ENCODE peak calls at places on chromosome 17, in eight cellular contexts. One of them, this sample, is unnamed.

GRCh38 chr17:45954914-45955313 is 44.1 kb upstream of the STH start:
- DNase-seq in thyroid gland: no peak
- DNase-seq in transverse colon: no peak
- DNase-seq in stomach: no peak
- DNase-seq in psoas muscle: no peak
- DNase-seq in fibroblast of lung: no peak
- DNase-seq in CD4-positive, CD25-positive, alpha-beta regulatory T cell: no peak
- DNase-seq in CD4-positive, alpha-beta memory T cell: no peak
- DNase-seq in this sample: no peak

GRCh38 chr17:47741109-47741792 is 8.2 kb downstream of the TBX21 start:
- DNase-seq in thyroid gland: no peak
- DNase-seq in transverse colon: no peak
- DNase-seq in stomach: peak
- DNase-seq in psoas muscle: no peak
- DNase-seq in fibroblast of lung: no peak
- DNase-seq in CD4-positive, CD25-positive, alpha-beta regulatory T cell: no peak
- DNase-seq in CD4-positive, alpha-beta memory T cell: no peak
- DNase-seq in this sample: peak

GRCh38 chr17:74357466-74357809 is 4.2 kb downstream of the BTBD17 start:
- DNase-seq in thyroid gland: no peak
- DNase-seq in transverse colon: no peak
- DNase-seq in stomach: no peak
- DNase-seq in psoas muscle: no peak
- DNase-seq in fibroblast of lung: no peak
- DNase-seq in CD4-positive, CD25-positive, alpha-beta regulatory T cell: no peak
- DNase-seq in CD4-positive, alpha-beta memory T cell: no peak
- DNase-seq in this sample: no peak

GRCh38 chr17:79983456-79983855 is 52.2 kb downstream of the TBC1D16 start:
- DNase-seq in thyroid gland: no peak
- DNase-seq in transverse colon: peak
- DNase-seq in stomach: no peak
- DNase-seq in psoas muscle: peak
- DNase-seq in fibroblast of lung: no peak
- DNase-seq in CD4-positive, CD25-positive, alpha-beta regulatory T cell: no peak
- DNase-seq in CD4-positive, alpha-beta memory T cell: no peak
- DNase-seq in this sample: no peak

GRCh38 chr17:9670596-9670995 is 25.3 kb downstream of the USP43 start:
- DNase-seq in thyroid gland: no peak
- DNase-seq in transverse colon: no peak
- DNase-seq in stomach: no peak
- DNase-seq in psoas muscle: no peak
- DNase-seq in fibroblast of lung: no peak
- DNase-seq in CD4-positive, CD25-positive, alpha-beta regulatory T cell: no peak
- DNase-seq in CD4-positive, alpha-beta memory T cell: no peak
- DNase-seq in this sample: no peak

GRCh38 chr17:21119247-21119944 is 7.4 kb upstream of the DHRS7B start:
- DNase-seq in thyroid gland: peak
- DNase-seq in transverse colon: peak
- DNase-seq in stomach: peak
- DNase-seq in psoas muscle: peak
- DNase-seq in fibroblast of lung: peak
- DNase-seq in CD4-positive, CD25-positive, alpha-beta regulatory T cell: peak
- DNase-seq in CD4-positive, alpha-beta memory T cell: peak
- DNase-seq in this sample: peak

GRCh38 chr17:76640550-76641380 is 2.8 kb downstream of the ST6GALNAC1 start:
- DNase-seq in thyroid gland: no peak
- DNase-seq in transverse colon: no peak
- DNase-seq in stomach: no peak
- DNase-seq in psoas muscle: no peak
- DNase-seq in fibroblast of lung: no peak
- DNase-seq in CD4-positive, CD25-positive, alpha-beta regulatory T cell: no peak
- DNase-seq in CD4-positive, alpha-beta memory T cell: no peak
- DNase-seq in this sample: no peak

GRCh38 chr17:17073627-17074521 is 31.6 kb downstream of the MPRIP start:
- DNase-seq in thyroid gland: no peak
- DNase-seq in transverse colon: no peak
- DNase-seq in stomach: no peak
- DNase-seq in psoas muscle: peak
- DNase-seq in fibroblast of lung: no peak
- DNase-seq in CD4-positive, CD25-positive, alpha-beta regulatory T cell: no peak
- DNase-seq in CD4-positive, alpha-beta memory T cell: no peak
- DNase-seq in this sample: no peak

GRCh38 chr17:64024781-64025731 is 4.6 kb upstream of the ICAM2 start:
- DNase-seq in thyroid gland: peak
- DNase-seq in transverse colon: no peak
- DNase-seq in stomach: no peak
- DNase-seq in psoas muscle: no peak
- DNase-seq in fibroblast of lung: no peak
- DNase-seq in CD4-positive, CD25-positive, alpha-beta regulatory T cell: peak
- DNase-seq in CD4-positive, alpha-beta memory T cell: no peak
- DNase-seq in this sample: no peak

GRCh38 chr17:61492759-61493526 is 40.7 kb downstream of the TBX4 start:
- DNase-seq in thyroid gland: no peak
- DNase-seq in transverse colon: no peak
- DNase-seq in stomach: no peak
- DNase-seq in psoas muscle: no peak
- DNase-seq in fibroblast of lung: no peak
- DNase-seq in CD4-positive, CD25-positive, alpha-beta regulatory T cell: no peak
- DNase-seq in CD4-positive, alpha-beta memory T cell: no peak
- DNase-seq in this sample: no peak

GRCh38 chr17:63984651-63985386 is 12.1 kb upstream of the SCN4A start:
- DNase-seq in thyroid gland: peak
- DNase-seq in transverse colon: peak
- DNase-seq in stomach: peak
- DNase-seq in psoas muscle: peak
- DNase-seq in fibroblast of lung: peak
- DNase-seq in CD4-positive, CD25-positive, alpha-beta regulatory T cell: peak
- DNase-seq in CD4-positive, alpha-beta memory T cell: peak
- DNase-seq in this sample: peak

GRCh38 chr17:37732313-37732712 is 12.5 kb downstream of the HNF1B start:
- DNase-seq in thyroid gland: no peak
- DNase-seq in transverse colon: no peak
- DNase-seq in stomach: no peak
- DNase-seq in psoas muscle: no peak
- DNase-seq in fibroblast of lung: no peak
- DNase-seq in CD4-positive, CD25-positive, alpha-beta regulatory T cell: no peak
- DNase-seq in CD4-positive, alpha-beta memory T cell: no peak
- DNase-seq in this sample: no peak

GRCh38 chr17:62791235-62792121 is 16.6 kb downstream of the MARCHF10 start:
- DNase-seq in thyroid gland: no peak
- DNase-seq in transverse colon: no peak
- DNase-seq in stomach: no peak
- DNase-seq in psoas muscle: no peak
- DNase-seq in fibroblast of lung: peak
- DNase-seq in CD4-positive, CD25-positive, alpha-beta regulatory T cell: no peak
- DNase-seq in CD4-positive, alpha-beta memory T cell: no peak
- DNase-seq in this sample: no peak

GRCh38 chr17:68195667-68196393 is 52.0 kb upstream of the AMZ2 start:
- DNase-seq in thyroid gland: peak
- DNase-seq in transverse colon: no peak
- DNase-seq in stomach: no peak
- DNase-seq in psoas muscle: no peak
- DNase-seq in fibroblast of lung: no peak
- DNase-seq in CD4-positive, CD25-positive, alpha-beta regulatory T cell: no peak
- DNase-seq in CD4-positive, alpha-beta memory T cell: peak
- DNase-seq in this sample: no peak

GRCh38 chr17:20223808-20224328 is 214.7 kb downstream of the SPECC1 start:
- DNase-seq in thyroid gland: no peak
- DNase-seq in transverse colon: no peak
- DNase-seq in stomach: no peak
- DNase-seq in psoas muscle: no peak
- DNase-seq in fibroblast of lung: no peak
- DNase-seq in CD4-positive, CD25-positive, alpha-beta regulatory T cell: no peak
- DNase-seq in CD4-positive, alpha-beta memory T cell: no peak
- DNase-seq in this sample: no peak

GRCh38 chr17:33021731-33022408 is 30.2 kb downstream of the SPACA3 start:
- DNase-seq in thyroid gland: no peak
- DNase-seq in transverse colon: no peak
- DNase-seq in stomach: no peak
- DNase-seq in psoas muscle: no peak
- DNase-seq in fibroblast of lung: peak
- DNase-seq in CD4-positive, CD25-positive, alpha-beta regulatory T cell: no peak
- DNase-seq in CD4-positive, alpha-beta memory T cell: no peak
- DNase-seq in this sample: no peak

GRCh38 chr17:9016941-9017552 is 4.3 kb upstream of the NTN1 start:
- DNase-seq in thyroid gland: no peak
- DNase-seq in transverse colon: no peak
- DNase-seq in stomach: peak
- DNase-seq in psoas muscle: no peak
- DNase-seq in fibroblast of lung: no peak
- DNase-seq in CD4-positive, CD25-positive, alpha-beta regulatory T cell: no peak
- DNase-seq in CD4-positive, alpha-beta memory T cell: no peak
- DNase-seq in this sample: peak

GRCh38 chr17:5683241-5683640 is 98.9 kb upstream of the NLRP1 start:
- DNase-seq in thyroid gland: no peak
- DNase-seq in transverse colon: no peak
- DNase-seq in stomach: no peak
- DNase-seq in psoas muscle: no peak
- DNase-seq in fibroblast of lung: no peak
- DNase-seq in CD4-positive, CD25-positive, alpha-beta regulatory T cell: no peak
- DNase-seq in CD4-positive, alpha-beta memory T cell: no peak
- DNase-seq in this sample: no peak

DNA sequence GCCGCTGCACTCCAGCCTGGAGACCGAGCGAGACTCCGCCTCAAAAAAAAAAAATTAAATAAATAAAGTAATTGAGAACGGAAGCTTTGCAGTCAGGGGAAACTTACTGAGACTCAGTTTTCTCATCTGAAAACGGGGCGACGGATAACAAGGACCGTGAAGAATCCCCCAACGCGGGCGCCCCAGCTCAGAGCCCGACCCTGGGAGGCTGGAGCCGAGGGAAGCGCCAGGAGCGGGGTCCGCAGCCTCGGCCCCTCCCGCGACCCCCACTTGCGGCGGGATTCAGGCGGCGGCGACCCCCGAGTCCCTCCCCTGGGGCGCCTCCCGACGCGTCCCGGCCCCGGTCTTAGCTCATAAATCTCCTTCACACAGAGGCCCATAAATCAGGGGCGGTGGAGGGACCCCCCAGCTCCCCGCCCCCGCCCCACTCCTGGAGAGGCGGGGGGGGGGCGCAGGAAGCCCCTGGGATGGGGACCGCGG is 10.3 kb upstream of the BHLHA9 start:
- DNase-seq in thyroid gland: no peak
- DNase-seq in transverse colon: no peak
- DNase-seq in stomach: no peak
- DNase-seq in psoas muscle: no peak
- DNase-seq in fibroblast of lung: peak
- DNase-seq in CD4-positive, CD25-positive, alpha-beta regulatory T cell: peak
- DNase-seq in CD4-positive, alpha-beta memory T cell: peak
- DNase-seq in this sample: no peak
- H3K27ac ChIP-seq in thyroid gland: no peak
- H3K27ac ChIP-seq in transverse colon: peak
- H3K27ac ChIP-seq in stomach: no peak
- H3K27ac ChIP-seq in psoas muscle: no peak
- H3K27ac ChIP-seq in fibroblast of lung: no peak
- H3K27ac ChIP-seq in CD4-positive, CD25-positive, alpha-beta regulatory T cell: no peak
- H3K27ac ChIP-seq in CD4-positive, alpha-beta memory T cell: no peak
- H3K27ac ChIP-seq in this sample: no peak

DNA sequence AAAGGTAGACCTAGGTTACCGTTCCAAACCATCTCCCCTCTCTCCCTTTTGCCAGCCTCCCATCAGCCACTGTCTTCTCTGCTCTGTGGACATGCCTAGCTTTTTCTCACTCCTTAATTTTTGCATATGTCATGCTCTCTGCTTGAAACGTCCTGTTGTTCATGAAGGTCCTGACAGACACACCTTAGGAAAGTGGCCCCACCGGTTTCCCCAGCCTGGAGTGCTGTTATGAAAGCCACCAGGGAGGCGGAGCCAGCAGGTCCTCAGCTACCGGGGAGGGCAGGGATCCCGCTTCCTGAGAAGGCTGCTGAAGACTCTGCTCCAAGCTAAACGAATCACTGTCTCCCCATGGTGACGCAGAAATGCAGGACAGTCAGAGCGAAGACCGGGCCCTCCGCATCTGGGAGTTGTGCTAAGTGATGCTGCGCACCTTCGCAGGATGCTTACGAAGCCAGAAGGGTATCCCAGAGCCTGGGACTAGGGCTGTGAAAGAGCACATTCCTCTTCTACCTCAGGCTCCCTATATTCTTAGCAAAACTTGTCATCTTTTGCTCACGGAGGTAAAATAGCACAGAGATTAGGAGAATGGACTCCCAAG is 2.3 kb upstream of the SLC16A11 start:
- DNase-seq in thyroid gland: peak
- DNase-seq in transverse colon: peak
- DNase-seq in stomach: peak
- DNase-seq in psoas muscle: no peak
- DNase-seq in fibroblast of lung: no peak
- DNase-seq in CD4-positive, CD25-positive, alpha-beta regulatory T cell: peak
- DNase-seq in CD4-positive, alpha-beta memory T cell: peak
- DNase-seq in this sample: no peak
- H3K4me3 ChIP-seq in thyroid gland: no peak
- H3K4me3 ChIP-seq in transverse colon: peak
- H3K4me3 ChIP-seq in stomach: peak
- H3K4me3 ChIP-seq in psoas muscle: peak
- H3K4me3 ChIP-seq in fibroblast of lung: no peak
- H3K4me3 ChIP-seq in CD4-positive, CD25-positive, alpha-beta regulatory T cell: peak
- H3K4me3 ChIP-seq in CD4-positive, alpha-beta memory T cell: peak
- H3K4me3 ChIP-seq in this sample: no peak

GRCh38 chr17:39090832-39091622 is 60.4 kb downstream of the PLXDC1 start:
- DNase-seq in thyroid gland: no peak
- DNase-seq in transverse colon: no peak
- DNase-seq in stomach: no peak
- DNase-seq in psoas muscle: no peak
- DNase-seq in fibroblast of lung: no peak
- DNase-seq in CD4-positive, CD25-positive, alpha-beta regulatory T cell: no peak
- DNase-seq in CD4-positive, alpha-beta memory T cell: no peak
- DNase-seq in this sample: no peak
- H3K27ac ChIP-seq in thyroid gland: no peak
- H3K27ac ChIP-seq in transverse colon: no peak
- H3K27ac ChIP-seq in stomach: no peak
- H3K27ac ChIP-seq in psoas muscle: no peak
- H3K27ac ChIP-seq in fibroblast of lung: no peak
- H3K27ac ChIP-seq in CD4-positive, CD25-positive, alpha-beta regulatory T cell: peak
- H3K27ac ChIP-seq in CD4-positive, alpha-beta memory T cell: peak
- H3K27ac ChIP-seq in this sample: peak

DNA sequence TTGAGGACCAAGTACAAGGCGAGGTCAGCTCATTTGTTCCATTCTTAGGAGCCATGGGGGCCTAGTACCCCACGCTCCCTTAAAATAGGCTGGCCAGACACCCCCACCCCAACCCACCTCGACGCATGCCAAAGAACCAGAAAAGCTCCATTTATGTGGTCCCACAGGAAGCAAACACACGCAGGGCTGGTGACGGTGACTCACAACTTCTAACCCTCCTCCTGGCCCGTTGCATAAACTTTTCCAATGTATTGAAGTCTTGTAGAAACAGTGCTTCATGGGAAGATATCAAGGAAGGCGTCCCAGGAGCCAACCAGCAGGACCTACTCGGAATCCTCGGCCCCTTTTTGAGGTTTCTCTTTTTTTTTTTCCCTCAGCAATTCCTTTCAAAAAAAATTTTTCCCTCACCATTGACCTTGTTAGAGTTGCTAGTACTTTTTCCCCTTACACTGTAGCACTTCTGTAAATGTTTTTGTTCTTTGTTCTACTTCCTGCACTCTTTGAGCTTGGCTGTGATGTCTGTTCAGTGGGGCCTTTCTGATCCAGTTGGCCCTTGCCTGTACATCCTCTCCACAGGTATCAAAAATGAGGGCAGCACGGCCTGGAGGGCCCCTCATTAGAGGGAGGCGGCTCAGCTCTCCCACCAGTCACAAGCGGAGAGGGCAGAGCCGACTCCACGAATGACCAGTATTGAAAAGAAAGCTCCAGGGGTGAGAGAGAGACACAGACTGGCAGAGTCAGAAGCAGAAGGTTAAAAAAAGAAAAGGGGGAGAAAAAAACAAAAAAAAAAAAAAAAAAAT is 208.3 kb downstream of the RGS9 start:
- DNase-seq in thyroid gland: no peak
- DNase-seq in transverse colon: no peak
- DNase-seq in stomach: no peak
- DNase-seq in psoas muscle: no peak
- DNase-seq in fibroblast of lung: no peak
- DNase-seq in CD4-positive, CD25-positive, alpha-beta regulatory T cell: no peak
- DNase-seq in CD4-positive, alpha-beta memory T cell: no peak
- DNase-seq in this sample: no peak
- H3K4me3 ChIP-seq in thyroid gland: no peak
- H3K4me3 ChIP-seq in transverse colon: no peak
- H3K4me3 ChIP-seq in stomach: no peak
- H3K4me3 ChIP-seq in psoas muscle: no peak
- H3K4me3 ChIP-seq in fibroblast of lung: no peak
- H3K4me3 ChIP-seq in CD4-positive, CD25-positive, alpha-beta regulatory T cell: no peak
- H3K4me3 ChIP-seq in CD4-positive, alpha-beta memory T cell: no peak
- H3K4me3 ChIP-seq in this sample: no peak

This sample was measured in DND-41.